ENCODE peak calls at places on chromosome 21, in eight cellular contexts. Y is psoas muscle, A is colonic mucosa, D is upper lobe of right lung, O is neural progenitor cell, V is MM.1S, E is body of pancreas, N is GM23248. G is an unnamed sample. For H3K27me3 and H3K4me1, the result is how much of the 10 kb centered on the place peaks cover.

GRCh38 chr21:31078796-31079195 is 40.5 kb upstream of the KRTAP19-8 start:
- DNase-seq in Y (no peak), A (no peak), D (no peak), O (no peak), V (no peak), E (no peak), N (no peak), G (no peak)

GRCh38 chr21:23986214-23986613 is 1621.1 kb downstream of the MRPL39 start:
- DNase-seq in Y (no peak), A (no peak), D (no peak), O (no peak), V (no peak), E (no peak), N (no peak), G (no peak)

GRCh38 chr21:10425856-10426255 is 95.5 kb upstream of the TPTE start:
- DNase-seq in Y (no peak), A (no peak), D (no peak), O (no peak), V (no peak), E (no peak), N (no peak), G (no peak)

GRCh38 chr21:35377505-35378090 is 328.5 kb upstream of the RUNX1 start:
- DNase-seq in Y (no peak), A (no peak), D (no peak), O (no peak), V (no peak), E (no peak), N (peak), G (no peak)

GRCh38 chr21:37763298-37763697 is 153.0 kb downstream of the KCNJ6 start:
- DNase-seq in Y (no peak), A (no peak), D (no peak), O (no peak), V (no peak), E (no peak), N (no peak), G (no peak)

GRCh38 chr21:33949516-33950424 is 34.2 kb upstream of the ATP5PO start:
- DNase-seq in Y (no peak), A (no peak), D (no peak), O (no peak), V (peak), E (no peak), N (no peak), G (no peak)

GRCh38 chr21:36183144-36183795 is 26.6 kb downstream of the DOP1B start:
- DNase-seq in Y (no peak), A (no peak), D (no peak), O (no peak), V (no peak), E (no peak), N (peak), G (no peak)

GRCh38 chr21:15061747-15062146 is 3.1 kb downstream of the NRIP1 start:
- DNase-seq in Y (no peak), A (no peak), D (no peak), O (no peak), V (peak), E (no peak), N (no peak), G (no peak)

GRCh38 chr21:20306836-20307235 is 691.4 kb upstream of the NCAM2 start:
- DNase-seq in Y (no peak), A (no peak), D (no peak), O (no peak), V (no peak), E (no peak), N (no peak), G (no peak)

GRCh38 chr21:15250384-15250783 is 185.6 kb upstream of the NRIP1 start:
- DNase-seq in Y (no peak), A (no peak), D (no peak), O (no peak), V (no peak), E (no peak), N (peak), G (no peak)

GRCh38 chr21:35920428-35920827 is 139.9 kb downstream of the SETD4 start:
- DNase-seq in Y (no peak), A (no peak), D (no peak), O (no peak), V (no peak), E (no peak), N (no peak), G (no peak)

GRCh38 chr21:27813750-27814149 is 846.9 kb upstream of the ADAMTS5 start:
- DNase-seq in Y (no peak), A (peak), D (no peak), O (peak), V (no peak), E (no peak), N (no peak), G (peak)

GRCh38 chr21:45303751-45304150 is 16.1 kb upstream of the POFUT2 start:
- DNase-seq in Y (no peak), A (no peak), D (no peak), O (no peak), V (no peak), E (no peak), N (no peak), G (peak)

GRCh38 chr21:45303111-45303615 is 15.5 kb upstream of the POFUT2 start:
- DNase-seq in Y (no peak), A (no peak), D (peak), O (no peak), V (no peak), E (no peak), N (no peak), G (peak)

GRCh38 chr21:45300786-45301520 is 13.3 kb upstream of the POFUT2 start:
- DNase-seq in Y (no peak), A (no peak), D (peak), O (no peak), V (no peak), E (no peak), N (no peak), G (no peak)

GRCh38 chr21:45301521-45302081 is 13.9 kb upstream of the POFUT2 start:
- DNase-seq in Y (no peak), A (no peak), D (peak), O (no peak), V (no peak), E (no peak), N (no peak), G (peak)

GRCh38 chr21:45302082-45303061 is 14.7 kb upstream of the POFUT2 start:
- DNase-seq in Y (peak), A (no peak), D (peak), O (no peak), V (peak), E (no peak), N (no peak), G (peak)
- H3K27me3 ChIP-seq in Y (under half), A (under half), D (under half), O (under half), V (half or more), E (under half), N (under half), G (under half)

DNA sequence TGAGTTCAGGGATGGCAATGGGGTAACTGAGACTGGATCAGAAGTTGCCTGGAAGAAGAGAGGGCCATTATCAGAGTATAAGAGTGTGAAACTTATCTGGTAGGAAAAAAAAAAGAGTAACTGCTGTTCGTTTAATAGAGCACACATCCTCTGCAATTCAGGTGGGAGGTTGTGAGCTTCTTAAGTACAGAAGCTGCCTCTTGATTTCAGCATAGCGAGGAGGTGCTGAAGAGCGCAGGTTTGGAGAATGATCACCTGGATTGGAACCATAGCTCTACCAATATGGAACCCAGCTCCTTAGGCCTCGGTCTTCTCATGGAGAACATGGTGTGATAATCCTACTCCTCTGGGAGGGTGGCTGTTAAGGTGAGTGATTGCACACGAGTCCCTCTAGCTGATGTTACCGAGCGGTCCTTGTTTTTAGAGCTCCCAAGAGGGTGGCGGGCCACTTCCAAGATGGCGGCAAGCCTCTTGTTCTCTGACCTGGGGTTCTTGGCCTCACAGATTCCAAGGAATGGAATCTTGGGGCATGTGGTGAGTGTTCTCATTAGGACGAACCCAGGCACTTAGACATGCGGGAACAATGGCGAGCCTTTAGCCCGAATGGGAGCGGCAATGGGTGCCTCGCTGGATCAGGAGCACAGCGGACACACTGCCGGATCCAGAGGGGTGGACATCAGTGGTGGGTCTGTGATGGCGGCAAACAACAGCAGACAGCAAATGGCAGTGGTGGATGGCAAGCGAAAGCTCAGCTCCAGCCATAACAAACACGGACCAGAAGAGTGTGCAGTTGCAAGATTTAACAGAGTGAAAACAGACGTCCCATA is 3.3 kb upstream of the MX1 start:
- DNase-seq in Y (no peak), A (no peak), D (no peak), O (no peak), V (no peak), E (no peak), N (no peak), G (no peak)
- H3K4me1 ChIP-seq in Y (under half), A (under half), D (under half), O (under half), V (under half), E (under half), N (under half), G (half or more)

GRCh38 chr21:42923553-42924432 is 1.6 kb downstream of the ERVH48-1 start:
- DNase-seq in Y (peak), A (peak), D (peak), O (peak), V (peak), E (peak), N (peak), G (peak)
- H3K4me3 ChIP-seq in Y (peak), A (no peak), D (no peak), O (no peak), V (no peak), E (no peak), N (no peak), G (no peak)

DNA sequence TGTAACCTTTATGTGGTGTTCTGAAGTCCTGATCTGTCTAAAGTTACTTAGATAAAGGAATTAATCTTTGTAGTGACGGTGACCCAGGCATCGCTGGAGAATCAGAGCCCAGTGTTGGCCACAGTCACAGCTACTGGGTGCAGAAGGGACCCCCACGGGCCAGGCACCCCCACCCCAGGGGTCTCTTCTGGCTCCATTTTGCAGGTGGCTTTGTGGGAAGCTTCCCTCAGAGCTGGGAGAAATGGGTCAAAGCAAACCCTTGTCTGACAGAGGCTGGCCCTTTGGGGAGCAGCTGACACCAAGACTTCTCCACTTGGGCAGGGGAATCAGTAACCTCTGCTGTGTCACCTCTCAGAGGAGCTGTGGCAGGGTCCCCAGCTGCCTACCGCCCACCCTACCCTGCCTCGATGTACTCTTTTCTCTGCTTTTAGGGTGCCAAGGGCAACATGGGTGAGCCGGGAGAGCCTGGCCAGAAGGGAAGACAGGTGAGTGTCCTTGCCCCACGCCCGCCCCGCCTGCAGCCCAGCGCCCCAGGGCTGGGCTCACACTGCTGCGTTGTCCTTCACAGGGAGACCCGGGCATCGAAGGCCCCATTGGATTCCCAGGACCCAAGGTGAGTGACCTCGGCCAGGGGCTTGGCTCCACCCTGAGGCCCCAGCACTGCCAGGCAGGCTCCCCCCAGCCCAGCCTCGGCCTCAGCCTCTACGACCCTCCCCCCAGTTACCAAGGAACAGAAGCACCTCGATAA is 17.7 kb downstream of the COL6A2 start:
- DNase-seq in Y (no peak), A (no peak), D (peak), O (no peak), V (no peak), E (no peak), N (no peak), G (peak)
- H3K27me3 ChIP-seq in Y (under half), A (under half), D (under half), O (under half), V (half or more), E (under half), N (under half), G (under half)

GRCh38 chr21:44350773-44351481 is 2.5 kb upstream of the TRPM2 start:
- DNase-seq in Y (no peak), A (no peak), D (peak), O (no peak), V (no peak), E (no peak), N (no peak), G (peak)
- H3K4me1 ChIP-seq in Y (under half), A (under half), D (under half), O (under half), V (under half), E (under half), N (under half), G (under half)

G was measured in upper lobe of left lung.